ENCODE peak calls at places on chromosome 11, in nine cellular contexts. F is CD8-positive, alpha-beta T cell; Y is hypothalamus; S is NCI-H748 treated with DMSO at 0.1 percent for 48 hours; J is AG20443; U is DMS79 treated with DMSO at 0.1 percent for 48 hours; V is GM12865; B is CD4-positive, CD25-positive, alpha-beta regulatory T cell; Z is right lobe of liver. P is an unnamed sample.

GRCh38 chr11:15278129-15278528 is 163.4 kb downstream of the INSC start:
- DNase-seq in U (no peak), S (no peak), B (no peak), V (no peak), J (peak), F (no peak), Y (no peak), Z (no peak), P (no peak)

GRCh38 chr11:61023086-61024035 is 51.9 kb downstream of the CD6 start:
- DNase-seq in U (peak), B (peak), F (peak), J (no peak), S (no peak), V (peak), Z (no peak), Y (no peak), P (no peak)

GRCh38 chr11:90222152-90222458 is 744 bp downstream of the CHORDC1 start:
- DNase-seq in F (no peak), V (no peak), J (no peak), Y (no peak), U (no peak), S (peak), Z (no peak), B (no peak), P (no peak)

GRCh38 chr11:82796970-82797594 is 63.4 kb upstream of the FAM181B start:
- DNase-seq in V (no peak), U (no peak), Z (peak), B (no peak), F (no peak), J (no peak), S (no peak), Y (peak), P (no peak)

GRCh38 chr11:18111005-18111404 is 5.1 kb upstream of the SAAL1 start:
- DNase-seq in F (no peak), J (no peak), V (no peak), U (no peak), Y (no peak), B (no peak), S (no peak), Z (no peak), P (no peak)

GRCh38 chr11:96627379-96627778 is 237.6 kb downstream of the JRKL start:
- DNase-seq in Z (no peak), S (no peak), J (no peak), U (no peak), V (no peak), F (no peak), Y (no peak), B (no peak), P (no peak)

GRCh38 chr11:36376888-36377758 is 81.0 kb downstream of the PRR5L start:
- DNase-seq in U (peak), J (peak), Y (peak), Z (peak), B (peak), F (peak), S (peak), V (no peak), P (no peak)

GRCh38 chr11:67483901-67484665 is 1.3 kb downstream of the AIP start:
- DNase-seq in S (no peak), J (no peak), V (peak), F (peak), Z (no peak), B (peak), Y (no peak), U (no peak), P (no peak)

GRCh38 chr11:36295926-36296325 is at the start of gene PRR5L:
- DNase-seq in V (no peak), B (no peak), J (no peak), Y (peak), F (no peak), U (no peak), Z (no peak), S (no peak), P (no peak)

GRCh38 chr11:9955387-9955786 is 291.5 kb downstream of the SWAP70 start:
- DNase-seq in V (no peak), U (no peak), Y (no peak), J (no peak), S (no peak), Z (no peak), F (no peak), B (no peak), P (no peak)

GRCh38 chr11:24683578-24683977 is 186.7 kb downstream of the LUZP2 start:
- DNase-seq in F (no peak), Y (no peak), Z (no peak), V (no peak), B (no peak), U (no peak), S (no peak), J (no peak), P (no peak)

GRCh38 chr11:70862093-70862492 is 390.3 kb downstream of the SHANK2 start:
- DNase-seq in J (no peak), Y (no peak), F (no peak), Z (no peak), S (peak), B (no peak), V (no peak), U (peak), P (no peak)

GRCh38 chr11:117610045-117610444 is 187.0 kb downstream of the DSCAML1 start:
- DNase-seq in J (no peak), U (no peak), B (no peak), F (no peak), Z (no peak), S (no peak), Y (no peak), V (peak), P (no peak)

GRCh38 chr11:122677256-122677655 is 21.7 kb downstream of the UBASH3B start:
- DNase-seq in J (no peak), Z (no peak), S (no peak), Y (no peak), V (no peak), B (no peak), U (no peak), F (no peak), P (no peak)